ENCODE peak calls at places on chromosomes 12 and 14, in six cellular contexts. L, E, C, P, S and B are unnamed samples.

GRCh38 chr14:100278702-100279101 is 27.5 kb downstream of the SLC25A29 start:
- DNase-seq in L (peak; percentile 40), E (peak; percentile 78), C (no peak), P (no peak), S (peak; percentile 67), B (no peak)

GRCh38 chr12:52650520-52651081 is 1.4 kb downstream of the KRT2 start:
- DNase-seq in L (no peak), E (peak; percentile 70), C (no peak), P (no peak), S (no peak), B (peak; percentile 23)

GRCh38 chr14:24430682-24431568 is 1.2 kb downstream of the KHNYN start:
- DNase-seq in L (no peak), E (peak; percentile 32), C (peak; percentile 27), P (no peak), S (peak; percentile 59), B (peak; percentile 74)

GRCh38 chr12:92898755-92899154 is 30.3 kb downstream of the EEA1 start:
- DNase-seq in L (no peak), E (no peak), C (no peak), P (no peak), S (peak; percentile 10), B (no peak)

GRCh38 chr12:95548539-95549391 is 2.5 kb downstream of the USP44 start:
- DNase-seq in L (no peak), E (peak; percentile 60), C (peak; percentile 48), P (no peak), S (peak; percentile 64), B (peak; percentile 70)

GRCh38 chr12:45725631-45726593 is 3.6 kb upstream of the ARID2 start:
- DNase-seq in L (peak; percentile 33), E (peak; percentile 12), C (no peak), P (peak; percentile 22), S (peak; percentile 51), B (peak; percentile 43)

GRCh38 chr12:54431911-54432814 is 13.1 kb upstream of the ITGA5 start:
- DNase-seq in L (no peak), E (peak; percentile 43), C (peak; percentile 46), P (no peak), S (peak; percentile 80), B (no peak)

GRCh38 chr14:52551696-52552062 is 626 bp downstream of the TXNDC16 start:
- DNase-seq in L (peak; percentile 32), E (peak; percentile 6), C (no peak), P (no peak), S (peak; percentile 39), B (peak; percentile 47)

GRCh38 chr14:58426819-58427288 is 477 bp downstream of the TIMM9 start:
- DNase-seq in L (peak; percentile 56), E (peak; percentile 47), C (peak; percentile 42), P (no peak), S (peak; percentile 65), B (peak; percentile 74)

GRCh38 chr12:75953312-75953906 is 78.2 kb downstream of the PHLDA1 start:
- DNase-seq in L (no peak), E (no peak), C (no peak), P (no peak), S (peak; percentile 63), B (peak; percentile 41)

GRCh38 chr12:100643246-100643645 is 69.8 kb downstream of the GAS2L3 start:
- DNase-seq in L (no peak), E (peak; percentile 86), C (no peak), P (no peak), S (no peak), B (no peak)

GRCh38 chr12:34022079-34022830 is at the start of gene ALG10:
- DNase-seq in L (peak; percentile 95), E (peak; percentile 98), C (peak; percentile 96), P (peak; percentile 31), S (peak; percentile 97), B (peak; percentile 97)
- TF ChIP-seq POLR2A in L (peak; percentile 60), E (peak; percentile 15), C (no peak), P (no peak), S (peak; percentile 42), B (no peak)

GRCh38 chr12:63668028-63668799 is at the start of gene DPY19L2:
- DNase-seq in L (peak; percentile 1), E (peak; percentile 92), C (peak; percentile 43), P (peak; percentile 18), S (peak; percentile 52), B (peak; percentile 90)
- TF ChIP-seq POLR2A in L (no peak), E (peak; percentile 82), C (no peak), P (peak; percentile 36), S (no peak), B (no peak)

GRCh38 chr12:108916336-108916735 is 36.4 kb downstream of the DAO start:
- DNase-seq in L (no peak), E (no peak), C (no peak), P (no peak), S (no peak), B (no peak)

GRCh38 chr12:108914031-108914630 is 34.2 kb downstream of the DAO start:
- DNase-seq in L (no peak), E (peak; percentile 52), C (no peak), P (no peak), S (no peak), B (peak; percentile 31)

GRCh38 chr12:108918206-108918605 is 38.3 kb downstream of the DAO start:
- DNase-seq in L (no peak), E (no peak), C (no peak), P (no peak), S (no peak), B (no peak)

GRCh38 chr12:108912361-108912760 is 32.5 kb downstream of the DAO start:
- DNase-seq in L (no peak), E (no peak), C (no peak), P (no peak), S (no peak), B (no peak)

DNA sequence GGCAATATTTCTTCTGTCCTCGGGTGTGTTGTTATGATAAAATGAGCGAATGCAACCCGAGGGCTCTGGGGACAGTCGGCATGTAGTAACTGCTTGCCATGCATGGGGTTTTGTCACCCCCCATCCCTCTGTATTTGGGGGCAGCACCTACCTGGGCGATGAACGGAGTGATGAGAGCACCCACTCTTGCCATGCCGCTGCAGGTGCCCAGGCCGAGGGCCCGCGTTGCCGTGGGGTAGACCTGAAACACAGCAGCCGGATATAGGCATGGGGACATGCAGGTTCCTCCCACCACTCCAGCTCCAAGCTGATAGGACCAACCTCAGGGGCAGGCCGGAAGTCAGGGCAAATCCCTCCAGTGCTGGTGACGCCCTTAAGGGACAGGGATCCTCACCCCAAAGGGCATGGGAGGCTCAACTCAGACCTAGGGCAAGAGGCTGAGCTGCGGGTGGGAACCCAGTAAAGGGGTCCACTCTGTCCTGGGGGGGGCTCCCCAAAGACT is 35.8 kb downstream of the DAO start:
- DNase-seq in L (no peak), E (no peak), C (no peak), P (no peak), S (no peak), B (no peak)
- TF ChIP-seq POLR2A in L (no peak), E (no peak), C (no peak), P (no peak), S (no peak), B (no peak)

GRCh38 chr12:98439471-98440164 is 75.8 kb upstream of the TMPO start:
- DNase-seq in L (no peak), E (no peak), C (no peak), P (no peak), S (no peak), B (no peak)
- TF ChIP-seq POLR2A in L (no peak), E (no peak), C (no peak), P (no peak), S (no peak), B (no peak)

GRCh38 chr12:9899209-9899608 is 17.9 kb downstream of the KLRF2 start:
- DNase-seq in L (no peak), E (no peak), C (no peak), P (no peak), S (no peak), B (no peak)

GRCh38 chr12:9897524-9897923 is 16.2 kb downstream of the KLRF2 start:
- DNase-seq in L (no peak), E (no peak), C (no peak), P (no peak), S (no peak), B (no peak)

GRCh38 chr12:9900930-9901329 is 19.6 kb downstream of the KLRF2 start:
- DNase-seq in L (no peak), E (no peak), C (no peak), P (no peak), S (no peak), B (no peak)

DNA sequence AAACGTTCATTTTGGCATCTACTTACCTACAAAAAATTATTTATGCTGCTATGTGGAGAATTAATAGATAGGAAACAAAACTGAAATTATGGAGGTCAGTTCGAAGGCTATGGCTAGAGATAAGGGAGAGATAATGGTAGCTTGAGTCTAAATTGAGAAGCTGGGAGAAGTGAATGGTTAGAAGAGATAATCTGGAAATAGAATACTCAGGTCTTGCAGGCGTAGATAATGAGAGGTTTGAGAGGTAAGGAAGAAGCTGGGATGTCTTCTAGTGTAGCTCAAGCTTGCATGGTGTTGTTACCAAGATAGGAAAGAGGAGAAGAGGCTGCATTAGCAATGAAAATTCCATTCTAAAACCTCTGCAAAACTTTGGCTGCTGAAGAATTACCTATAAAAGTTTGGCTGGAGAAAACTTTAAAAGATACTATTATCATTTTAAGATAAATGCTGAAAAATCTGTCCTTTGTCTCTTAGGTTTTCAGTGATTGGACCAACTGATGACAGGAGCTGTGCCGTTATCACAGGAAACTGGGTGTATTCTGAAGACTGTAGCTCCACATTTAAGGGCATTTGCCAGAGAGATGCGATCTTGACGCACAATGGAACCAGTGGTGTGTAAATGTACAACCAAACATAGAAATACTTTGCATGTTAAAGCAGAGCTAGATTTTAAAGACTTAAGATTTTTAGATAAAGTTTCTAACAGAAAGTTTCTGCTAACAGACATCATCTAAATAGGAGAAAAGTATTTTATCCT is 14.1 kb downstream of the KLRF2 start:
- DNase-seq in L (no peak), E (no peak), C (no peak), P (no peak), S (no peak), B (no peak)
- TF ChIP-seq POLR2A in L (no peak), E (no peak), C (no peak), P (no peak), S (no peak), B (no peak)